ENCODE peak calls at places on chromosomes 1 and 21, in five cellular contexts. One of them, this sample, is unnamed.

GRCh38 chr1:15129944-15130343 is 23.6 kb upstream of the TMEM51 start:
- DNase-seq in PC-3: no peak
- DNase-seq in tibial artery: no peak
- DNase-seq in CD8-positive, alpha-beta memory T cell: no peak
- DNase-seq in adrenal gland: no peak
- DNase-seq in this sample: no peak

GRCh38 chr1:35401072-35401471 is 132.6 kb downstream of the ZMYM4 start:
- DNase-seq in adrenal gland: no peak
- DNase-seq in PC-3: no peak
- DNase-seq in CD8-positive, alpha-beta memory T cell: no peak
- DNase-seq in tibial artery: no peak
- DNase-seq in this sample: no peak

GRCh38 chr1:218548764-218549163 is 203.6 kb downstream of the TGFB2 start:
- DNase-seq in adrenal gland: no peak
- DNase-seq in CD8-positive, alpha-beta memory T cell: no peak
- DNase-seq in PC-3: no peak
- DNase-seq in tibial artery: no peak
- DNase-seq in this sample: no peak

GRCh38 chr1:33898933-33899332 is 35.1 kb downstream of the HMGB4 start:
- DNase-seq in PC-3: no peak
- DNase-seq in tibial artery: no peak
- DNase-seq in adrenal gland: no peak
- DNase-seq in CD8-positive, alpha-beta memory T cell: no peak
- DNase-seq in this sample: no peak

GRCh38 chr21:38780879-38781278 is 24.9 kb upstream of the ETS2 start:
- DNase-seq in tibial artery: no peak
- DNase-seq in CD8-positive, alpha-beta memory T cell: no peak
- DNase-seq in adrenal gland: no peak
- DNase-seq in PC-3: no peak
- DNase-seq in this sample: peak

GRCh38 chr1:4411862-4412261 is 242.5 kb upstream of the AJAP1 start:
- DNase-seq in CD8-positive, alpha-beta memory T cell: no peak
- DNase-seq in adrenal gland: no peak
- DNase-seq in tibial artery: no peak
- DNase-seq in PC-3: no peak
- DNase-seq in this sample: no peak

GRCh38 chr1:242025681-242026080 is 26.8 kb upstream of the MAP1LC3C start:
- DNase-seq in CD8-positive, alpha-beta memory T cell: no peak
- DNase-seq in PC-3: no peak
- DNase-seq in adrenal gland: no peak
- DNase-seq in tibial artery: no peak
- DNase-seq in this sample: no peak

GRCh38 chr1:228218513-228219244 is 10.8 kb downstream of the OBSCN start:
- DNase-seq in CD8-positive, alpha-beta memory T cell: no peak
- DNase-seq in PC-3: no peak
- DNase-seq in adrenal gland: no peak
- DNase-seq in tibial artery: no peak
- DNase-seq in this sample: no peak

GRCh38 chr1:155318082-155318481 is 2.6 kb upstream of the RUSC1 start:
- DNase-seq in PC-3: no peak
- DNase-seq in adrenal gland: no peak
- DNase-seq in tibial artery: no peak
- DNase-seq in CD8-positive, alpha-beta memory T cell: no peak
- DNase-seq in this sample: no peak

GRCh38 chr1:115874929-115875328 is 34.0 kb upstream of the NHLH2 start:
- DNase-seq in adrenal gland: no peak
- DNase-seq in PC-3: peak
- DNase-seq in tibial artery: no peak
- DNase-seq in CD8-positive, alpha-beta memory T cell: no peak
- DNase-seq in this sample: no peak

GRCh38 chr1:56819393-56819899 is at the start of gene FYB2:
- DNase-seq in adrenal gland: no peak
- DNase-seq in CD8-positive, alpha-beta memory T cell: no peak
- DNase-seq in PC-3: no peak
- DNase-seq in tibial artery: no peak
- DNase-seq in this sample: no peak

GRCh38 chr1:12811409-12811784 is 19.8 kb downstream of the PRAMEF11 start:
- DNase-seq in adrenal gland: no peak
- DNase-seq in PC-3: peak
- DNase-seq in tibial artery: no peak
- DNase-seq in CD8-positive, alpha-beta memory T cell: no peak
- DNase-seq in this sample: no peak

GRCh38 chr1:207822602-207823451 is 71.0 kb downstream of the CD46 start:
- DNase-seq in adrenal gland: peak
- DNase-seq in CD8-positive, alpha-beta memory T cell: peak
- DNase-seq in PC-3: peak
- DNase-seq in tibial artery: peak
- DNase-seq in this sample: peak

GRCh38 chr21:43816611-43817071 is 27.3 kb downstream of the RRP1 start:
- DNase-seq in CD8-positive, alpha-beta memory T cell: no peak
- DNase-seq in tibial artery: no peak
- DNase-seq in PC-3: no peak
- DNase-seq in adrenal gland: no peak
- DNase-seq in this sample: no peak

GRCh38 chr1:200692321-200692720 is 22.6 kb upstream of the DDX59 start:
- DNase-seq in adrenal gland: no peak
- DNase-seq in CD8-positive, alpha-beta memory T cell: no peak
- DNase-seq in PC-3: no peak
- DNase-seq in tibial artery: no peak
- DNase-seq in this sample: no peak

GRCh38 chr1:39422604-39423003 is 68.8 kb upstream of the BMP8A start:
- DNase-seq in CD8-positive, alpha-beta memory T cell: no peak
- DNase-seq in PC-3: no peak
- DNase-seq in tibial artery: no peak
- DNase-seq in adrenal gland: no peak
- DNase-seq in this sample: no peak

GRCh38 chr1:202578001-202578500 is 132.2 kb downstream of the SYT2 start:
- DNase-seq in PC-3: no peak
- DNase-seq in CD8-positive, alpha-beta memory T cell: no peak
- DNase-seq in adrenal gland: no peak
- DNase-seq in tibial artery: no peak
- DNase-seq in this sample: no peak

GRCh38 chr1:218592688-218593087 is 247.6 kb downstream of the TGFB2 start:
- DNase-seq in CD8-positive, alpha-beta memory T cell: no peak
- DNase-seq in adrenal gland: no peak
- DNase-seq in PC-3: peak
- DNase-seq in tibial artery: no peak
- DNase-seq in this sample: no peak

GRCh38 chr1:65979645-65980044 is 186.9 kb downstream of the PDE4B start:
- DNase-seq in PC-3: no peak
- DNase-seq in tibial artery: no peak
- DNase-seq in CD8-positive, alpha-beta memory T cell: no peak
- DNase-seq in adrenal gland: no peak
- DNase-seq in this sample: no peak

GRCh38 chr1:45979074-45979777 is 153.2 kb downstream of the PIK3R3 start:
- DNase-seq in PC-3: peak
- DNase-seq in tibial artery: no peak
- DNase-seq in adrenal gland: no peak
- DNase-seq in CD8-positive, alpha-beta memory T cell: no peak
- DNase-seq in this sample: no peak

GRCh38 chr1:18922848-18923475 is 20.6 kb upstream of the ALDH4A1 start:
- DNase-seq in tibial artery: no peak
- DNase-seq in CD8-positive, alpha-beta memory T cell: no peak
- DNase-seq in PC-3: peak
- DNase-seq in adrenal gland: no peak
- DNase-seq in this sample: no peak

GRCh38 chr1:18923721-18924610 is 21.6 kb upstream of the ALDH4A1 start:
- DNase-seq in adrenal gland: no peak
- DNase-seq in CD8-positive, alpha-beta memory T cell: peak
- DNase-seq in PC-3: no peak
- DNase-seq in tibial artery: peak
- DNase-seq in this sample: no peak

GRCh38 chr1:18921506-18922251 is 19.3 kb upstream of the ALDH4A1 start:
- DNase-seq in tibial artery: no peak
- DNase-seq in PC-3: peak
- DNase-seq in CD8-positive, alpha-beta memory T cell: no peak
- DNase-seq in adrenal gland: no peak
- DNase-seq in this sample: no peak

GRCh38 chr1:18920931-18921330 is 18.6 kb upstream of the ALDH4A1 start:
- DNase-seq in CD8-positive, alpha-beta memory T cell: no peak
- DNase-seq in PC-3: no peak
- DNase-seq in tibial artery: no peak
- DNase-seq in adrenal gland: no peak
- DNase-seq in this sample: no peak

DNA sequence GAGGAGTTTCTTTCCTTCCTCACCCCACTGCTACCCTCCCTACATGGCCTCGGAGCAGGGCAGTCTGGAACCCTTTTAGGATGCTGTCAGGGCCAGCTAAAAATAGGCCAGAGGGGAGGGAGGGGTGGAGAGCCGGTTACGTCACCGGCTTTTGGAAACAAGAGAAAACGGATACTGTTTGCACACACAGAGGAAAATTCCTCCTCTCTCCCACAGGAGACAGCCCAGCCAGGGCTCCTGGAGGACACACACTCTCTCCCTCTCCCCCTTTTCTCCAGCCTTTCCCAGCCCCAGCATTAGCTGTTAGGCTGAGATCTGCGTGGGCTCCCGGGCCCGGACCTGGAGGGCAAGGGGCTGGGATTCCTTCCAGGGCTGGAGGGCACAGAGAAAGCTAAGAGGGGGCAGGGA is 20.0 kb upstream of the ALDH4A1 start:
- DNase-seq in adrenal gland: peak
- DNase-seq in CD8-positive, alpha-beta memory T cell: no peak
- DNase-seq in PC-3: peak
- DNase-seq in tibial artery: peak
- DNase-seq in this sample: no peak
- H3K4me3 ChIP-seq in adrenal gland: peak
- H3K4me3 ChIP-seq in CD8-positive, alpha-beta memory T cell: no peak
- H3K4me3 ChIP-seq in PC-3: peak
- H3K4me3 ChIP-seq in tibial artery: peak
- H3K4me3 ChIP-seq in this sample: no peak

GRCh38 chr1:2314803-2315710 is 76.3 kb downstream of the MORN1 start:
- DNase-seq in PC-3: peak
- DNase-seq in CD8-positive, alpha-beta memory T cell: peak
- DNase-seq in tibial artery: no peak
- DNase-seq in adrenal gland: no peak
- DNase-seq in this sample: peak

GRCh38 chr1:2312589-2313301 is 78.6 kb downstream of the MORN1 start:
- DNase-seq in adrenal gland: no peak
- DNase-seq in tibial artery: peak
- DNase-seq in CD8-positive, alpha-beta memory T cell: no peak
- DNase-seq in PC-3: no peak
- DNase-seq in this sample: no peak

GRCh38 chr1:2315711-2316450 is 75.5 kb downstream of the MORN1 start:
- DNase-seq in PC-3: no peak
- DNase-seq in tibial artery: no peak
- DNase-seq in adrenal gland: no peak
- DNase-seq in CD8-positive, alpha-beta memory T cell: no peak
- DNase-seq in this sample: no peak

GRCh38 chr1:2313651-2314296 is 77.6 kb downstream of the MORN1 start:
- DNase-seq in tibial artery: no peak
- DNase-seq in adrenal gland: no peak
- DNase-seq in PC-3: no peak
- DNase-seq in CD8-positive, alpha-beta memory T cell: no peak
- DNase-seq in this sample: no peak

DNA sequence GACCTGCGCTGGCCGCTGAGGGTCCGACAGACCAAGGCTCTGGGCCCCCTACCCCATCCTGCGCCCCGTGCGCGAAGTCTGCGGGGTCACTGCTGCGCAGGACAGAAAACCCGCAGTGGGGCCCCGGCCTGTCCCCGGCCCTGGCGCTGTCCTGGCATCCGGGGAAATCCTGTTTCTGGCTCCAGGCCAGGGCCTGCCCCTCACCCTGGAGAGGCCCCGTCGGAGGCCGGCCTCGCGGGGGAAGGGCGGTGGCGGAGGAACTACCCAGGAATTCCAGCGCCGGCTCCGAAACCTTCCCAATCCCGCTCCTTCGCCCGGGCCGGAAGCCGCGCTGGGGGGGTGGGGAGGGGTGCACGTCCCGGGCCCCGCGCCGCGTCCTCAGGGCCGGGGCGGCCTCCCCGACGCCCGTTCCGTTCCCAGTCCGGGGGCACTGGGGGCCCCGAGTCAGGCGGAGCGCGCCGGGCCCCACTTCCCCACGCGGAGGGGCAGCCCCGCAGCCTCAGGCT is 77.0 kb downstream of the MORN1 start:
- DNase-seq in adrenal gland: peak
- DNase-seq in CD8-positive, alpha-beta memory T cell: no peak
- DNase-seq in tibial artery: peak
- DNase-seq in PC-3: peak
- DNase-seq in this sample: no peak
- H3K4me3 ChIP-seq in adrenal gland: peak
- H3K4me3 ChIP-seq in CD8-positive, alpha-beta memory T cell: no peak
- H3K4me3 ChIP-seq in tibial artery: peak
- H3K4me3 ChIP-seq in PC-3: peak
- H3K4me3 ChIP-seq in this sample: peak

DNA sequence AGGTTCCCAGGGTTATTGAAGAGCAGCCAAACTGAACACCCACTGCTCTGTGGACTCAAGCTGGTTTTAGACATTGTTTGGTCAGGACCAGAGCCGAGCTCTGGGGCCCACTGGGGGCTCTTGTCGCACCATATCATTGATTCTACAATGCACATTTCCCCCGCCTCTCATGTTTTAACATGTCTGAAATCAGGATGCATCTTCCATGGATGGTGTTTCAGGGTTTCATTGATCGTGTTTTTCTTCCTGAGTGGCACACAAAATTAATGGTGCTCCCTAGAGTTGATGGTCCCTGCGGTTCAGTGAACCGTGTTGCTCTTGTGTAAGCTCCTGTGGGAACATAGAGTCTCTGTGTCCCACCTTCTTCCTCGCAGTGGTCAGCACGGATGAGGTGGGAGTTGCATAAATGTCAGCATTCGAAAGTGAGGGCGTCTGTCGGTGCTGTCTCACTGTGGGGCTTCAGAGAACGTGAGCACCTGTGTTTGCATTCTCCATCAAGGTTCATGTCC is 38.3 kb downstream of the GALNT2 start:
- DNase-seq in tibial artery: no peak
- DNase-seq in CD8-positive, alpha-beta memory T cell: no peak
- DNase-seq in adrenal gland: no peak
- DNase-seq in PC-3: no peak
- DNase-seq in this sample: no peak
- H3K4me3 ChIP-seq in tibial artery: no peak
- H3K4me3 ChIP-seq in CD8-positive, alpha-beta memory T cell: no peak
- H3K4me3 ChIP-seq in adrenal gland: peak
- H3K4me3 ChIP-seq in PC-3: peak
- H3K4me3 ChIP-seq in this sample: peak

DNA sequence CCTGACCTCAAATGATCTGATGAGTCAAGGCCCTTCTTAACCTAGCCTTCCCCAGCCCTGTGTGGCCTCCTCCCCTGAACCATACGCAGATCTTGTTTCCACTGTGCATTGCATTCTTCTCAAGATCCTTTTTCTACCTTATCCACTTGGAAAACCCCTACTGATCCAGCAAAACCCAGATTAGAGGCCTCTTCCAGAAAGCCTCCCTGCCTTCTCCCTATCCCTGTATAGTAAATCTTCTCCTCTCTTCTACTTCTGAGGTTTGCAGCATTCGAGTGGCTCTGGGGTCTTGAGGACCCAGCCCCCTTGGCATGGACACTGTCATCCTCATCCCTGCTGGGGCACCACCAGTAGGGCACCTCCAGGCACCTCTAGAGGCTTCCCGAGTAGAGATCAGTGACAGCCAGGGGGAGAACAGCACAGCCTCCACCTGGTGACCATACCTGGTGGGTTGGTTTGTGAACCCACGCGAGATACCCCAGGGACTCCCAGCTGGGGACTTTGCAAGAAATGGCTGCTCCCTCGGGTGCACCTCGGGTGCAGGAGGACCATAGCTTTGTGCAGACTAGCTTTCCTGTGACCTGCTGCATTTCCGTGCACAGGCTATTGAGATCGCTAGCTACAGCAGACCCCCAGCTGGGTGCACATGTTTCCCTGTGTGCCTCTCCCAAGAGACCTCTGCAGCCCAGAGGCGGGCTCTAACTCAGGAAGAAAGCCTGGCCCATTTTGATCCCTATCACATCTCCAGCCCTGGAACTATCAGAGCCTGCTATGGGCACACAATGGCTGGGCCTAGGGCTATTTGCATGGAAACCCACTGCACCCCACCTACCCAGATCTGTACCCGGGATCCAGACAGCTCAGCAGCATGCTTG is 34.2 kb downstream of the MATN1 start:
- DNase-seq in PC-3: no peak
- DNase-seq in adrenal gland: no peak
- DNase-seq in CD8-positive, alpha-beta memory T cell: no peak
- DNase-seq in tibial artery: peak
- DNase-seq in this sample: no peak
- H3K4me3 ChIP-seq in PC-3: no peak
- H3K4me3 ChIP-seq in adrenal gland: no peak
- H3K4me3 ChIP-seq in CD8-positive, alpha-beta memory T cell: no peak
- H3K4me3 ChIP-seq in tibial artery: no peak
- H3K4me3 ChIP-seq in this sample: no peak

This sample was measured in GM06990.